ENCODE peak calls at places on chromosomes 7 and 10, in nine cellular contexts. One of them, this sample, is unnamed. For H3K9me3, the result is how much of the 10 kb centered on the place peaks cover.

GRCh38 chr7:26551740-26552139 is 260.1 kb downstream of the SNX10 start:
- DNase-seq in HCT116: no peak
- DNase-seq in DND-41: no peak
- DNase-seq in endothelial cell of umbilical vein: no peak
- DNase-seq in right cardiac atrium: no peak
- DNase-seq in CD8-positive, alpha-beta T cell: no peak
- DNase-seq in GM12878: no peak
- DNase-seq in adrenal gland: no peak
- DNase-seq in HepG2: no peak
- DNase-seq in this sample: no peak

GRCh38 chr7:86991844-86992243 is 67.6 kb downstream of the ELAPOR2 start:
- DNase-seq in CD8-positive, alpha-beta T cell: no peak
- DNase-seq in GM12878: no peak
- DNase-seq in adrenal gland: no peak
- DNase-seq in endothelial cell of umbilical vein: peak
- DNase-seq in DND-41: no peak
- DNase-seq in HCT116: no peak
- DNase-seq in HepG2: no peak
- DNase-seq in right cardiac atrium: no peak
- DNase-seq in this sample: no peak

GRCh38 chr7:95910341-95910740 is 138.0 kb downstream of the DYNC1I1 start:
- DNase-seq in CD8-positive, alpha-beta T cell: no peak
- DNase-seq in GM12878: no peak
- DNase-seq in DND-41: no peak
- DNase-seq in endothelial cell of umbilical vein: no peak
- DNase-seq in adrenal gland: no peak
- DNase-seq in HepG2: no peak
- DNase-seq in right cardiac atrium: no peak
- DNase-seq in HCT116: no peak
- DNase-seq in this sample: no peak

GRCh38 chr7:121138262-121138933 is 149.9 kb downstream of the CPED1 start:
- DNase-seq in adrenal gland: no peak
- DNase-seq in GM12878: peak
- DNase-seq in CD8-positive, alpha-beta T cell: no peak
- DNase-seq in DND-41: peak
- DNase-seq in right cardiac atrium: no peak
- DNase-seq in HepG2: no peak
- DNase-seq in HCT116: no peak
- DNase-seq in endothelial cell of umbilical vein: no peak
- DNase-seq in this sample: no peak

GRCh38 chr7:68043546-68043945 is 1046.9 kb downstream of the TYW1 start:
- DNase-seq in CD8-positive, alpha-beta T cell: no peak
- DNase-seq in HepG2: no peak
- DNase-seq in HCT116: no peak
- DNase-seq in GM12878: no peak
- DNase-seq in DND-41: no peak
- DNase-seq in endothelial cell of umbilical vein: no peak
- DNase-seq in right cardiac atrium: no peak
- DNase-seq in adrenal gland: no peak
- DNase-seq in this sample: no peak

GRCh38 chr7:2802504-2803341 is 41.4 kb downstream of the GNA12 start:
- DNase-seq in GM12878: no peak
- DNase-seq in adrenal gland: peak
- DNase-seq in right cardiac atrium: peak
- DNase-seq in endothelial cell of umbilical vein: peak
- DNase-seq in CD8-positive, alpha-beta T cell: no peak
- DNase-seq in HCT116: no peak
- DNase-seq in DND-41: no peak
- DNase-seq in HepG2: peak
- DNase-seq in this sample: no peak

GRCh38 chr10:51792678-51793077 is 93.3 kb upstream of the CSTF2T start:
- DNase-seq in endothelial cell of umbilical vein: no peak
- DNase-seq in GM12878: no peak
- DNase-seq in right cardiac atrium: no peak
- DNase-seq in HCT116: no peak
- DNase-seq in adrenal gland: no peak
- DNase-seq in CD8-positive, alpha-beta T cell: no peak
- DNase-seq in HepG2: no peak
- DNase-seq in DND-41: no peak
- DNase-seq in this sample: no peak

GRCh38 chr7:84704380-84704779 is 482.5 kb downstream of the SEMA3D start:
- DNase-seq in endothelial cell of umbilical vein: no peak
- DNase-seq in DND-41: no peak
- DNase-seq in adrenal gland: no peak
- DNase-seq in CD8-positive, alpha-beta T cell: no peak
- DNase-seq in HepG2: no peak
- DNase-seq in HCT116: no peak
- DNase-seq in GM12878: no peak
- DNase-seq in right cardiac atrium: no peak
- DNase-seq in this sample: no peak

GRCh38 chr7:95718556-95719410 is 53.6 kb upstream of the DYNC1I1 start:
- DNase-seq in HepG2: no peak
- DNase-seq in endothelial cell of umbilical vein: peak
- DNase-seq in CD8-positive, alpha-beta T cell: no peak
- DNase-seq in GM12878: no peak
- DNase-seq in adrenal gland: no peak
- DNase-seq in DND-41: no peak
- DNase-seq in right cardiac atrium: no peak
- DNase-seq in HCT116: peak
- DNase-seq in this sample: no peak

GRCh38 chr7:148505955-148506354 is 84.6 kb upstream of the C7orf33 start:
- DNase-seq in HCT116: no peak
- DNase-seq in DND-41: no peak
- DNase-seq in endothelial cell of umbilical vein: no peak
- DNase-seq in HepG2: no peak
- DNase-seq in GM12878: no peak
- DNase-seq in right cardiac atrium: no peak
- DNase-seq in CD8-positive, alpha-beta T cell: no peak
- DNase-seq in adrenal gland: no peak
- DNase-seq in this sample: no peak

GRCh38 chr10:12717981-12718707 is 283.4 kb downstream of the CCDC3 start:
- DNase-seq in HCT116: no peak
- DNase-seq in right cardiac atrium: no peak
- DNase-seq in DND-41: no peak
- DNase-seq in GM12878: no peak
- DNase-seq in CD8-positive, alpha-beta T cell: no peak
- DNase-seq in endothelial cell of umbilical vein: no peak
- DNase-seq in adrenal gland: no peak
- DNase-seq in HepG2: peak
- DNase-seq in this sample: no peak

GRCh38 chr7:108291791-108292440 is 161.8 kb upstream of the LAMB4 start:
- DNase-seq in adrenal gland: no peak
- DNase-seq in GM12878: no peak
- DNase-seq in CD8-positive, alpha-beta T cell: no peak
- DNase-seq in endothelial cell of umbilical vein: no peak
- DNase-seq in HCT116: no peak
- DNase-seq in HepG2: no peak
- DNase-seq in DND-41: no peak
- DNase-seq in right cardiac atrium: no peak
- DNase-seq in this sample: no peak

GRCh38 chr7:73359746-73360375 is 31.9 kb downstream of the FKBP6 start:
- DNase-seq in right cardiac atrium: no peak
- DNase-seq in CD8-positive, alpha-beta T cell: no peak
- DNase-seq in adrenal gland: no peak
- DNase-seq in GM12878: no peak
- DNase-seq in HepG2: no peak
- DNase-seq in DND-41: no peak
- DNase-seq in HCT116: no peak
- DNase-seq in endothelial cell of umbilical vein: no peak
- DNase-seq in this sample: no peak

GRCh38 chr7:85521108-85521694 is 334.3 kb upstream of the SEMA3D start:
- DNase-seq in adrenal gland: no peak
- DNase-seq in HepG2: no peak
- DNase-seq in right cardiac atrium: no peak
- DNase-seq in DND-41: no peak
- DNase-seq in GM12878: no peak
- DNase-seq in CD8-positive, alpha-beta T cell: no peak
- DNase-seq in HCT116: no peak
- DNase-seq in endothelial cell of umbilical vein: no peak
- DNase-seq in this sample: no peak

GRCh38 chr10:4691301-4691700 is 134.7 kb upstream of the AKR1E2 start:
- DNase-seq in endothelial cell of umbilical vein: no peak
- DNase-seq in HepG2: no peak
- DNase-seq in DND-41: no peak
- DNase-seq in HCT116: no peak
- DNase-seq in right cardiac atrium: no peak
- DNase-seq in GM12878: no peak
- DNase-seq in CD8-positive, alpha-beta T cell: no peak
- DNase-seq in adrenal gland: no peak
- DNase-seq in this sample: no peak

GRCh38 chr10:70302292-70302691 is 18.5 kb upstream of the NPFFR1 start:
- DNase-seq in HepG2: no peak
- DNase-seq in endothelial cell of umbilical vein: no peak
- DNase-seq in CD8-positive, alpha-beta T cell: no peak
- DNase-seq in right cardiac atrium: no peak
- DNase-seq in DND-41: no peak
- DNase-seq in GM12878: no peak
- DNase-seq in HCT116: no peak
- DNase-seq in adrenal gland: peak
- DNase-seq in this sample: no peak

DNA sequence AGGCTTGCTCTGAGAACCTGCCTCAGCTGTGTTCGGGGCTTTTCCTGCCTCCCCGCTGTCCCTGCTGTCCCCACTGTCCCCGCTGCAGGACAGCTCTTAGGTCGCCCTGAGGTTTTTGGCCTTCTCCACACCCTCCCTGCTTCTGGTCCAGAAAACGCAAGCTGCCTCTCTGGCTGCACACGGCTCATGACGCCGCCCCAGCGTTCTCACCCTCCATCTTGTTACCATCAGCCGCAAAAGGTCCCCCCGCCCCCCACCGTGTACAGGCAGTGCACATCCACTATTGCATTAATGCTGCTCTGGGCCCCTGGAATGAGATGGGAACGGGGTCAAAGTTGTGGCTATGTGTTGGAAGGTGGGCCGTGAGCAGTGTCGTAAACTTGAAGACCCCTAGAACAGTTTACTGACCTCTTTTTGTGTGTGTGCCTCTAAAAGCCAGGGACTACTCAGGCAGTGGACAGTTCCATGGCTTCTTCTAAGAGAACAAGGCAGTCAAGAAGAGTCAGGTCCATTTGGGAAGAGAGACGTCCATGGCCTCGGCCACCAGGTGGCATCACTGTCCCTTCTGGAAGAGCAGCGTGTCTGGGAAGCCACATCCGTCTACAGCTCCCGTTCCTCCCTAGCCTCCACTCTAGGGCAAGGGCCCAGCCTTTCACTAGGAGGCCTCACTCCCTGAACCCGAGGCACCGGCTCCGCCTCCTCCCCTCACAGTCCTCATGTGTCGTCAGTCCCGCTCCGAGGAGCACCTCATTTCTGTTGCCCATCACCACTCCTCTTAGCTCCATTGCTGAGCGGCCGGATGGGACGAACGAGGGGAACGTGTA is 38.5 kb upstream of the MKRN1 start:
- DNase-seq in DND-41: peak
- DNase-seq in right cardiac atrium: peak
- DNase-seq in GM12878: peak
- DNase-seq in HepG2: peak
- DNase-seq in HCT116: peak
- DNase-seq in endothelial cell of umbilical vein: peak
- DNase-seq in CD8-positive, alpha-beta T cell: peak
- DNase-seq in adrenal gland: peak
- DNase-seq in this sample: peak
- H3K27ac ChIP-seq in DND-41: no peak
- H3K27ac ChIP-seq in right cardiac atrium: no peak
- H3K27ac ChIP-seq in GM12878: no peak
- H3K27ac ChIP-seq in HepG2: no peak
- H3K27ac ChIP-seq in HCT116: no peak
- H3K27ac ChIP-seq in endothelial cell of umbilical vein: no peak
- H3K27ac ChIP-seq in CD8-positive, alpha-beta T cell: no peak
- H3K27ac ChIP-seq in adrenal gland: no peak
- H3K27ac ChIP-seq in this sample: no peak

DNA sequence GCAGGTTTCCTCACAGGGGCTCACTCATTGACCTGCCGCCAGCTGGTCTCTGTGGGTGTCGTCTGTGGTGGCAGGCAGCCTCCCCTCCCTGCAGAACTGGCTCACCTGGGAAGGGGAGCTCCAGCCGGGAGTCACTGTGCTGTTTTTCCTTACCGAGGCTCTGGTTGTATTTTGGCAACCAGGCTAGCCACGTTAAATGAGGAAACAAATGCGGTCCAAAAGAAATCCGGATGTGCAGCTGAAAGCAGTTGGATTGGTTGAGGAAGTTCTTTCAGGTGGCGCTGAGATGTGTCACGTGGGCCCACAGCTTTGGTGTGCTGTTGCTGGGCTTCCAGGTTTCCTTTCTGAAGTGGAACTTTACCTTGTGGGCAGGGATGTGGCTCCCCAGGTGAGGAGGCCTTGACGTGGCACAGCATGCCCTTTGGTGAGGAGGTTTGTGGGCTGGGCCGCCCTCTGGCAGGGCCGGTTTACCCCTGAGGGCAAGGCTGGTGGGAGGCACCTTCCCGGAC is 14.2 kb downstream of the MTURN start:
- DNase-seq in DND-41: no peak
- DNase-seq in right cardiac atrium: no peak
- DNase-seq in CD8-positive, alpha-beta T cell: no peak
- DNase-seq in endothelial cell of umbilical vein: no peak
- DNase-seq in HCT116: no peak
- DNase-seq in HepG2: no peak
- DNase-seq in GM12878: no peak
- DNase-seq in adrenal gland: no peak
- DNase-seq in this sample: peak
- H3K4me3 ChIP-seq in DND-41: no peak
- H3K4me3 ChIP-seq in right cardiac atrium: no peak
- H3K4me3 ChIP-seq in CD8-positive, alpha-beta T cell: peak
- H3K4me3 ChIP-seq in endothelial cell of umbilical vein: no peak
- H3K4me3 ChIP-seq in HCT116: no peak
- H3K4me3 ChIP-seq in HepG2: no peak
- H3K4me3 ChIP-seq in GM12878: no peak
- H3K4me3 ChIP-seq in adrenal gland: no peak
- H3K4me3 ChIP-seq in this sample: no peak

GRCh38 chr7:64099656-64100531 is 54.7 kb downstream of the ZNF727 start:
- DNase-seq in endothelial cell of umbilical vein: no peak
- DNase-seq in GM12878: no peak
- DNase-seq in right cardiac atrium: no peak
- DNase-seq in CD8-positive, alpha-beta T cell: no peak
- DNase-seq in HepG2: no peak
- DNase-seq in adrenal gland: peak
- DNase-seq in HCT116: no peak
- DNase-seq in DND-41: no peak
- DNase-seq in this sample: no peak
- H3K9me3 ChIP-seq in endothelial cell of umbilical vein: under half
- H3K9me3 ChIP-seq in GM12878: under half
- H3K9me3 ChIP-seq in right cardiac atrium: under half
- H3K9me3 ChIP-seq in CD8-positive, alpha-beta T cell: under half
- H3K9me3 ChIP-seq in HepG2: under half
- H3K9me3 ChIP-seq in adrenal gland: under half
- H3K9me3 ChIP-seq in HCT116: under half
- H3K9me3 ChIP-seq in DND-41: under half
- H3K9me3 ChIP-seq in this sample: under half

DNA sequence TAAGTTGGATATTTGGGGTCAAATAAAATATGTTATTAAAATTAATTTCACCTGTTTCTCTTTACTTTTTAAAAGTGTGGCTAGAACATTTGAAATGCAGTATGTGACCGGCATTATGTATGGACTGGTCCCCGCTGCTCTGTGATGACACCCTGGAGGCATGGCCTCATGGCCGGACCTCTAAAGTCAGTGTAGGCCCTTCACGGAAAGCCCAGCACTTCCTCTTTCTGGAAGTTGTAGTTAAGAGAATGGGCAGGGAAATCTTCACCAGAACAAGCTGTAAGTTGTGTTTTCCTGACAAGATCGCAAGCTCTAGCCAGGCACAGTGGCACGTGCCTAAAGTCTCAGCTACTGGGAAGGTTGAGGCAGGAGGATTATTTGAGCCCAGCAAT is 38.3 kb upstream of the SRGN start:
- DNase-seq in GM12878: no peak
- DNase-seq in CD8-positive, alpha-beta T cell: no peak
- DNase-seq in right cardiac atrium: peak
- DNase-seq in HCT116: no peak
- DNase-seq in adrenal gland: no peak
- DNase-seq in HepG2: no peak
- DNase-seq in endothelial cell of umbilical vein: no peak
- DNase-seq in DND-41: no peak
- DNase-seq in this sample: no peak
- H3K27ac ChIP-seq in GM12878: peak
- H3K27ac ChIP-seq in CD8-positive, alpha-beta T cell: no peak
- H3K27ac ChIP-seq in right cardiac atrium: no peak
- H3K27ac ChIP-seq in HCT116: no peak
- H3K27ac ChIP-seq in adrenal gland: peak
- H3K27ac ChIP-seq in HepG2: no peak
- H3K27ac ChIP-seq in endothelial cell of umbilical vein: no peak
- H3K27ac ChIP-seq in DND-41: no peak
- H3K27ac ChIP-seq in this sample: no peak

This sample was measured in kidney.